ENCODE peak calls at places on chromosomes 3 and 15, in ten cellular contexts. S is neuronal stem cell; Y is transverse colon; M is keratinocyte; C is CD8-positive, alpha-beta T cell; A is fibroblast of lung; G is left ventricle myocardium inferior; T is stomach; I is adipocyte; W is heart left ventricle. E is an unnamed sample. For H3K27me3, the result is how much of the 10 kb centered on the place peaks cover.

GRCh38 chr3:191362036-191362435 is 31.7 kb upstream of the UTS2B start:
- DNase-seq in S (no peak), Y (no peak), M (no peak), C (no peak), A (no peak), G (no peak), T (no peak), I (no peak), W (no peak), E (no peak)

GRCh38 chr3:74607803-74608202 is 6.7 kb downstream of the CNTN3 start:
- DNase-seq in S (no peak), Y (no peak), M (no peak), C (no peak), A (no peak), G (no peak), T (no peak), I (no peak), W (no peak), E (no peak)

GRCh38 chr3:66224220-66224619 is 3.4 kb downstream of the SLC25A26 start:
- DNase-seq in S (no peak), Y (no peak), M (no peak), C (no peak), A (no peak), G (no peak), T (no peak), I (no peak), W (no peak), E (no peak)

GRCh38 chr3:169623971-169624370 is 39.5 kb downstream of the MECOM start:
- DNase-seq in S (no peak), Y (no peak), M (no peak), C (no peak), A (no peak), G (no peak), T (no peak), I (no peak), W (no peak), E (no peak)

GRCh38 chr3:70824785-70825184 is 512.3 kb upstream of the MDFIC2 start:
- DNase-seq in S (no peak), Y (no peak), M (no peak), C (no peak), A (peak), G (no peak), T (no peak), I (peak), W (no peak), E (peak)

GRCh38 chr3:47803478-47804025 is 614 bp downstream of the DHX30 start:
- DNase-seq in S (no peak), Y (no peak), M (no peak), C (no peak), A (peak), G (no peak), T (no peak), I (no peak), W (no peak), E (no peak)

GRCh38 chr15:85639752-85640381 is 154.9 kb downstream of the KLHL25 start:
- DNase-seq in S (no peak), Y (no peak), M (no peak), C (no peak), A (peak), G (no peak), T (no peak), I (peak), W (no peak), E (no peak)

GRCh38 chr15:32669870-32670623 is 28.5 kb downstream of the SCG5 start:
- DNase-seq in S (no peak), Y (no peak), M (no peak), C (no peak), A (no peak), G (no peak), T (no peak), I (peak), W (peak), E (no peak)

GRCh38 chr3:189824629-189825312 is 193.6 kb downstream of the TP63 start:
- DNase-seq in S (no peak), Y (no peak), M (peak), C (no peak), A (peak), G (no peak), T (no peak), I (peak), W (no peak), E (peak)

GRCh38 chr15:49370782-49371181 is 52.3 kb upstream of the FGF7 start:
- DNase-seq in S (no peak), Y (no peak), M (no peak), C (no peak), A (peak), G (no peak), T (no peak), I (peak), W (no peak), E (no peak)

GRCh38 chr15:71822890-71823289 is 12.5 kb downstream of the NR2E3 start:
- DNase-seq in S (no peak), Y (no peak), M (no peak), C (no peak), A (no peak), G (no peak), T (no peak), I (no peak), W (no peak), E (no peak)

GRCh38 chr15:79296583-79296982 is 14.1 kb downstream of the ANKRD34C start:
- DNase-seq in S (no peak), Y (no peak), M (no peak), C (no peak), A (no peak), G (no peak), T (no peak), I (no peak), W (no peak), E (no peak)

GRCh38 chr15:45802140-45802539 is 167.3 kb downstream of the SQOR start:
- DNase-seq in S (no peak), Y (peak), M (no peak), C (no peak), A (no peak), G (no peak), T (no peak), I (no peak), W (no peak), E (no peak)

GRCh38 chr3:8822141-8822540 is 52.7 kb upstream of the OXTR start:
- DNase-seq in S (no peak), Y (no peak), M (no peak), C (no peak), A (peak), G (no peak), T (no peak), I (peak), W (no peak), E (no peak)

GRCh38 chr3:135581806-135582205 is 383.7 kb upstream of the PPP2R3A start:
- DNase-seq in S (no peak), Y (no peak), M (no peak), C (no peak), A (no peak), G (no peak), T (no peak), I (no peak), W (no peak), E (no peak)

GRCh38 chr3:151999936-152000335 is 126.5 kb downstream of the SUCNR1 start:
- DNase-seq in S (no peak), Y (no peak), M (no peak), C (no peak), A (peak), G (no peak), T (no peak), I (no peak), W (no peak), E (no peak)

GRCh38 chr15:85276508-85276907 is 103.9 kb upstream of the AKAP13 start:
- DNase-seq in S (no peak), Y (no peak), M (no peak), C (no peak), A (no peak), G (no peak), T (no peak), I (no peak), W (no peak), E (no peak)

GRCh38 chr15:75024102-75024636 is 779 bp downstream of the PPCDC start:
- DNase-seq in S (no peak), Y (no peak), M (no peak), C (no peak), A (peak), G (no peak), T (no peak), I (peak), W (no peak), E (no peak)

GRCh38 chr15:70625438-70625837 is 137.9 kb downstream of the UACA start:
- DNase-seq in S (no peak), Y (no peak), M (no peak), C (no peak), A (no peak), G (no peak), T (no peak), I (no peak), W (no peak), E (no peak)

GRCh38 chr3:58392191-58392590 is 41.4 kb downstream of the PDHB start:
- DNase-seq in S (no peak), Y (no peak), M (no peak), C (no peak), A (peak), G (no peak), T (no peak), I (no peak), W (no peak), E (no peak)
- H3K27me3 ChIP-seq in S (under half), Y (under half), M (under half), C (under half), A (under half), G (under half), T (under half), I (under half), W (under half), E (under half)

GRCh38 chr15:95567686-95568085 is 762.8 kb upstream of the NR2F2 start:
- DNase-seq in S (no peak), Y (no peak), M (no peak), C (no peak), A (peak), G (no peak), T (no peak), I (no peak), W (no peak), E (no peak)
- H3K4me3 ChIP-seq in S (no peak), Y (no peak), M (no peak), C (no peak), A (no peak), G (no peak), T (no peak), I (no peak), W (no peak), E (no peak)

GRCh38 chr3:147421184-147421912 is 12.2 kb downstream of the ZIC1 start:
- DNase-seq in S (peak), Y (no peak), M (no peak), C (no peak), A (no peak), G (no peak), T (no peak), I (no peak), W (no peak), E (no peak)
- H3K27me3 ChIP-seq in S (under half), Y (half or more), M (half or more), C (under half), A (half or more), G (half or more), T (half or more), I (half or more), W (half or more), E (half or more)

GRCh38 chr3:195445885-195446284 is 3.1 kb upstream of the ACAP2 start:
- DNase-seq in S (no peak), Y (no peak), M (no peak), C (no peak), A (no peak), G (no peak), T (no peak), I (no peak), W (no peak), E (no peak)

GRCh38 chr3:195441971-195442572 is 748 bp downstream of the ACAP2 start:
- DNase-seq in S (no peak), Y (peak), M (no peak), C (peak), A (peak), G (peak), T (peak), I (peak), W (peak), E (no peak)

GRCh38 chr3:195442573-195443390 is at the start of gene ACAP2:
- DNase-seq in S (peak), Y (peak), M (peak), C (peak), A (peak), G (peak), T (peak), I (peak), W (peak), E (peak)

GRCh38 chr3:195441476-195441970 is 1.3 kb downstream of the ACAP2 start:
- DNase-seq in S (peak), Y (peak), M (no peak), C (no peak), A (no peak), G (no peak), T (no peak), I (peak), W (no peak), E (no peak)

DNA sequence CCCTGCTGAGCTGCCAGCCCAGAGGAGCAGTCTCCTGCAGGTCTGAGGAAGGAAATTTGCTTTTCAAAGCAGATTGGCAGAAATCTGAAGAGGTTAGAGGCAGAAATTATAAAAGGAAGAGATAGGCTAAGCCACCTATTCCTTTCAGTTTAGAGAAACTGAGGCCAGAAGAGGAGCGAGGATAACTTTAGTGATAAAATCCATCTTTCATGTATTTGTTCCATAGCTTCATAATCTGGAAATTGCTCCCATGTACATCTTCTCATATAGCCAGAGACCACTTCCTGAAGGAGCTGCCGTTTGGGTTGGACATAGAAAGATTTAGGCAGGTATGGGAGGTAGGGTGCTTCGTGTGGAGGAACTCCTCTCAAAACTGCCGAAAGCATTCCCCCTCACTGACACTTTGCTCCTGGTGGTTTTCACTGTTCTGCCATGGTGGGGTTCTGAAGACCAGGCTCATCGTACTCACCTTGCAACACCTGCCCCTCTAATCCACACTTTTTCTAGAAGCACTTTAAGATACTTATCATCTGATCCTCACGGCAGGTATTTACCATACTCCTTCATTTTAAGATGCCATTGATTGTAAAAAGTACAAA is 670 bp upstream of the ACAP2 start:
- DNase-seq in S (no peak), Y (no peak), M (no peak), C (no peak), A (no peak), G (no peak), T (no peak), I (no peak), W (no peak), E (no peak)
- H3K4me3 ChIP-seq in S (peak), Y (peak), M (peak), C (peak), A (peak), G (peak), T (peak), I (peak), W (peak), E (peak)

DNA sequence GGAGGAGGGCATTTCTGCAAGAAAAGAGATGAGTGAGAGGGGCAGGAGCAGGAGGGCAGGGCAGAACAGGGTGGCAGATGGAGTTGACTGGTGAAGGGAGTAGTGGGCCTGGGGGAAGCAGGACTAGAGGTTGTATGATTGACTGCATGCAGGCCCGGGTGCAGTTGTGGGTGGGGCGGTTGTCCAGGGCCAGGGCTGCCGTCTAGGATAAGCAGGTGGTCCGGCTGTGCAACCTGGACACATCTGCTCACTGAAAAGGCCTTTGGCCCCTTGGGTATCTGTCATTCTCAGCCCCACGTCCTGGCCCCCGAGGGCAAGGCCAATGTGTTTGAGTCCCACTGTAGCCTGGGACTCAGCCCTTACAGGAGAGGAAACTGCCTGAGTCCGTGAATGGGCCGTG is 25.4 kb downstream of the ALS2CL start:
- DNase-seq in S (no peak), Y (peak), M (no peak), C (no peak), A (no peak), G (no peak), T (peak), I (no peak), W (no peak), E (no peak)
- H3K27me3 ChIP-seq in S (under half), Y (under half), M (under half), C (under half), A (under half), G (under half), T (under half), I (under half), W (under half), E (under half)

GRCh38 chr3:123694377-123695147 is 109.7 kb upstream of the HACD2 start:
- DNase-seq in S (no peak), Y (no peak), M (no peak), C (no peak), A (peak), G (no peak), T (no peak), I (peak), W (no peak), E (no peak)

GRCh38 chr3:123698813-123699212 is 114.0 kb upstream of the HACD2 start:
- DNase-seq in S (no peak), Y (no peak), M (no peak), C (no peak), A (no peak), G (no peak), T (no peak), I (no peak), W (no peak), E (no peak)

GRCh38 chr3:123695731-123696640 is 111.1 kb upstream of the HACD2 start:
- DNase-seq in S (no peak), Y (no peak), M (no peak), C (no peak), A (peak), G (no peak), T (no peak), I (no peak), W (no peak), E (no peak)

GRCh38 chr3:123695152-123695551 is 110.3 kb upstream of the HACD2 start:
- DNase-seq in S (no peak), Y (no peak), M (no peak), C (no peak), A (peak), G (no peak), T (no peak), I (no peak), W (no peak), E (no peak)

GRCh38 chr3:123696796-123697195 is 111.9 kb upstream of the HACD2 start:
- DNase-seq in S (no peak), Y (no peak), M (no peak), C (no peak), A (no peak), G (no peak), T (no peak), I (no peak), W (no peak), E (no peak)
- H3K4me3 ChIP-seq in S (no peak), Y (peak), M (no peak), C (no peak), A (peak), G (peak), T (peak), I (no peak), W (no peak), E (no peak)